ENCODE peak calls at places on chromosomes 5 and 9, in seven cellular contexts. Z is H9, C is A673, U is neural progenitor cell, E is colonic mucosa, L is IMR-90, P is caudate nucleus. H is an unnamed sample.

GRCh38 chr5:110054240-110054639 is 364.5 kb downstream of the MAN2A1 start:
- DNase-seq in Z (no peak), C (peak), U (peak), E (peak), L (peak), P (no peak), H (no peak)

GRCh38 chr9:136625101-136626065 is 37.3 kb upstream of the EGFL7 start:
- DNase-seq in Z (no peak), C (peak), U (peak), E (peak), L (peak), P (peak), H (no peak)

GRCh38 chr5:174793684-174794328 is 69.4 kb downstream of the MSX2 start:
- DNase-seq in Z (peak), C (peak), U (peak), E (peak), L (peak), P (peak), H (no peak)

GRCh38 chr9:108603141-108603540 is 252.6 kb downstream of the ACTL7B start:
- DNase-seq in Z (no peak), C (no peak), U (no peak), E (no peak), L (no peak), P (no peak), H (no peak)

GRCh38 chr5:126656397-126657007 is 55.8 kb downstream of the PHAX start:
- DNase-seq in Z (no peak), C (peak), U (peak), E (no peak), L (peak), P (no peak), H (no peak)

GRCh38 chr9:84339951-84340350 is 607 bp downstream of the SLC28A3 start:
- DNase-seq in Z (no peak), C (no peak), U (peak), E (no peak), L (no peak), P (no peak), H (no peak)

GRCh38 chr9:101311759-101312420 is 72.9 kb downstream of the BAAT start:
- DNase-seq in Z (no peak), C (peak), U (peak), E (no peak), L (peak), P (no peak), H (no peak)

GRCh38 chr5:180350711-180351110 is 2.4 kb downstream of the GFPT2 start:
- DNase-seq in Z (no peak), C (no peak), U (no peak), E (no peak), L (no peak), P (no peak), H (no peak)

GRCh38 chr9:134303601-134304000 is 22.7 kb upstream of the RXRA start:
- DNase-seq in Z (no peak), C (no peak), U (no peak), E (no peak), L (no peak), P (no peak), H (no peak)

GRCh38 chr5:113480243-113480642 is 8.0 kb downstream of the MCC start:
- DNase-seq in Z (no peak), C (no peak), U (no peak), E (no peak), L (no peak), P (no peak), H (no peak)

GRCh38 chr5:175867587-175868347 is 3.6 kb upstream of the CPLX2 start:
- DNase-seq in Z (peak), C (peak), U (peak), E (peak), L (no peak), P (peak), H (no peak)

GRCh38 chr9:88538311-88539085 is 3.5 kb downstream of the NXNL2 start:
- DNase-seq in Z (no peak), C (no peak), U (no peak), E (no peak), L (no peak), P (no peak), H (no peak)

GRCh38 chr5:79840085-79840990 is 150.7 kb downstream of the CMYA5 start:
- DNase-seq in Z (no peak), C (no peak), U (peak), E (no peak), L (peak), P (no peak), H (peak)

GRCh38 chr5:79841172-79841571 is 149.9 kb downstream of the MTX3 start:
- DNase-seq in Z (no peak), C (no peak), U (no peak), E (no peak), L (no peak), P (no peak), H (no peak)

GRCh38 chr5:79842991-79843390 is 148.1 kb downstream of the MTX3 start:
- DNase-seq in Z (no peak), C (no peak), U (no peak), E (no peak), L (no peak), P (no peak), H (peak)

GRCh38 chr5:79843450-79844388 is 147.3 kb downstream of the MTX3 start:
- DNase-seq in Z (no peak), C (no peak), U (no peak), E (no peak), L (no peak), P (no peak), H (peak)

GRCh38 chr5:79842006-79842881 is 148.8 kb downstream of the MTX3 start:
- DNase-seq in Z (no peak), C (no peak), U (no peak), E (no peak), L (no peak), P (no peak), H (peak)
- H3K27ac ChIP-seq in Z (no peak), C (no peak), U (no peak), E (no peak), L (no peak), P (no peak), H (no peak)

GRCh38 chr9:34157308-34157707 is 21.5 kb upstream of the UBAP1 start:
- DNase-seq in Z (no peak), C (no peak), U (no peak), E (no peak), L (no peak), P (no peak), H (no peak)

GRCh38 chr9:34154052-34154451 is 24.8 kb upstream of the UBAP1 start:
- DNase-seq in Z (no peak), C (no peak), U (no peak), E (no peak), L (no peak), P (no peak), H (no peak)

GRCh38 chr9:34163439-34163838 is 15.4 kb upstream of the UBAP1 start:
- DNase-seq in Z (no peak), C (no peak), U (no peak), E (no peak), L (peak), P (no peak), H (no peak)

GRCh38 chr9:34158362-34158869 is 20.4 kb upstream of the UBAP1 start:
- DNase-seq in Z (no peak), C (no peak), U (no peak), E (no peak), L (peak), P (no peak), H (no peak)

GRCh38 chr9:34157898-34158297 is 20.9 kb upstream of the UBAP1 start:
- DNase-seq in Z (no peak), C (no peak), U (no peak), E (no peak), L (no peak), P (no peak), H (no peak)
- H3K27ac ChIP-seq in Z (no peak), C (no peak), U (no peak), E (no peak), L (no peak), P (no peak), H (no peak)

GRCh38 chr9:127865645-127866464 is 11.4 kb upstream of the ENG start:
- DNase-seq in Z (no peak), C (no peak), U (no peak), E (no peak), L (no peak), P (no peak), H (no peak)
- H3K27ac ChIP-seq in Z (no peak), C (no peak), U (no peak), E (no peak), L (no peak), P (no peak), H (no peak)

DNA sequence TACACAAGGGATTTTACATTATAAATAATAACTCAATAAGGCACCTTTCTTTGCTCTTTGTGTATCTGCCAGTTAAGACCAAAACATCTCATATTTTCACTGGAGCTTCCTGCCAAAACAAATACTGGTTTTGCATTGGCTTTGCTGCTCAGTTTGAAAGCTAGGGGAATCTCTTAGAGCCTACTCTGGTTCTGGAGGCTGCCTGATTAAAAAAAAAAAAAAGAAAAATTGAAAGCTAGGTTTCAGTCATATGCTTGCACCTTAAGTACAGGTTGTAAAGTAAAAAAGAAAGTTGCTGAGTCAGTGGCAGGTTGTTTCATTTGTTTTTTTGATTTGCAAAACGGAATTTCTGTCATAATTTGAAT is 2.3 kb downstream of the DENND4C start:
- DNase-seq in Z (no peak), C (peak), U (no peak), E (no peak), L (peak), P (no peak), H (no peak)
- H3K27ac ChIP-seq in Z (no peak), C (no peak), U (no peak), E (peak), L (no peak), P (no peak), H (peak)